ENCODE peak calls at places on chromosomes 6 and 20, in nine cellular contexts. Q, X, G, H, M, S, C, T and J are unnamed samples.
A peak's percentile ranks its signal among the peaks of the same experiment; 100 is the strongest.

GRCh38 chr6:148258868-148259267 is 83.8 kb upstream of the SASH1 start:
- DNase-seq in Q (no peak), X (no peak), G (no peak), H (no peak), M (no peak), S (no peak), C (no peak), T (no peak), J (no peak)

GRCh38 chr6:6517059-6517458 is 71.5 kb upstream of the LY86 start:
- DNase-seq in Q (no peak), X (no peak), G (no peak), H (no peak), M (no peak), S (no peak), C (no peak), T (no peak), J (no peak)

GRCh38 chr6:158911746-158912158 is 88.2 kb downstream of the RSPH3 start:
- DNase-seq in Q (no peak), X (peak; percentile 12), G (no peak), H (no peak), M (no peak), S (no peak), C (no peak), T (no peak), J (no peak)

GRCh38 chr20:25310921-25311728 is 63.2 kb downstream of the PYGB start:
- DNase-seq in Q (peak; percentile 98), X (no peak), G (no peak), H (no peak), M (no peak), S (no peak), C (peak; percentile 78), T (no peak), J (peak; percentile 50)

GRCh38 chr6:44388135-44388487 is 605 bp downstream of the CDC5L start:
- DNase-seq in Q (no peak), X (no peak), G (no peak), H (no peak), M (peak; percentile 3), S (peak; percentile 20), C (no peak), T (no peak), J (no peak)

GRCh38 chr6:160260283-160261119 is 1.9 kb upstream of the SLC22A2 start:
- DNase-seq in Q (no peak), X (no peak), G (no peak), H (no peak), M (no peak), S (no peak), C (no peak), T (no peak), J (no peak)

GRCh38 chr6:34487536-34487935 is 21.7 kb downstream of the PACSIN1 start:
- DNase-seq in Q (no peak), X (no peak), G (no peak), H (no peak), M (no peak), S (no peak), C (no peak), T (no peak), J (no peak)

GRCh38 chr20:62811720-62812119 is 5.1 kb upstream of the COL9A3 start:
- DNase-seq in Q (no peak), X (no peak), G (no peak), H (no peak), M (no peak), S (no peak), C (no peak), T (no peak), J (no peak)

GRCh38 chr6:52371656-52372151 is 9.8 kb downstream of the PAQR8 start:
- DNase-seq in Q (no peak), X (no peak), G (no peak), H (no peak), M (no peak), S (no peak), C (no peak), T (no peak), J (peak; percentile 47)

GRCh38 chr6:101294676-101295075 is 98.8 kb upstream of the GRIK2 start:
- DNase-seq in Q (peak; percentile 4), X (no peak), G (no peak), H (no peak), M (no peak), S (no peak), C (no peak), T (no peak), J (no peak)

GRCh38 chr6:41036188-41036587 is 2.8 kb downstream of the UNC5CL start:
- DNase-seq in Q (no peak), X (no peak), G (no peak), H (no peak), M (no peak), S (no peak), C (no peak), T (no peak), J (no peak)

GRCh38 chr6:6880745-6881437 is 226.9 kb upstream of the RREB1 start:
- DNase-seq in Q (no peak), X (no peak), G (no peak), H (no peak), M (no peak), S (no peak), C (no peak), T (no peak), J (no peak)

GRCh38 chr20:4973330-4974097 is 27.8 kb downstream of the SLC23A2 start:
- DNase-seq in Q (peak; percentile 86), X (peak; percentile 7), G (no peak), H (peak; percentile 39), M (peak; percentile 16), S (no peak), C (peak; percentile 82), T (peak; percentile 28), J (peak; percentile 76)

GRCh38 chr20:58086763-58087566 is 141.5 kb downstream of the ANKRD60 start:
- DNase-seq in Q (peak; percentile 48), X (no peak), G (peak; percentile 2), H (no peak), M (peak; percentile 5), S (peak; percentile 80), C (peak; percentile 22), T (peak; percentile 60), J (peak; percentile 60)

GRCh38 chr6:41846666-41847237 is 48.4 kb downstream of the USP49 start:
- DNase-seq in Q (peak; percentile 96), X (peak; percentile 49), G (peak; percentile 18), H (peak; percentile 66), M (peak; percentile 37), S (peak; percentile 81), C (peak; percentile 88), T (peak; percentile 82), J (peak; percentile 99)

GRCh38 chr6:70538364-70538763 is 28.4 kb upstream of the SDHAF4 start:
- DNase-seq in Q (no peak), X (no peak), G (no peak), H (no peak), M (no peak), S (no peak), C (no peak), T (no peak), J (no peak)

GRCh38 chr6:77740380-77740779 is 87.5 kb downstream of the MEI4 start:
- DNase-seq in Q (peak; percentile 4), X (no peak), G (no peak), H (no peak), M (no peak), S (peak; percentile 3), C (peak; percentile 5), T (no peak), J (peak; percentile 46)

GRCh38 chr6:88967891-88968290 is 4.5 kb upstream of the RNGTT start:
- DNase-seq in Q (no peak), X (no peak), G (no peak), H (no peak), M (no peak), S (no peak), C (no peak), T (no peak), J (no peak)

GRCh38 chr6:53495496-53495895 is 49.4 kb downstream of the GCLC start:
- DNase-seq in Q (no peak), X (no peak), G (no peak), H (no peak), M (no peak), S (no peak), C (no peak), T (no peak), J (no peak)